ENCODE peak calls at places on chromosome 18, in six cellular contexts. B is epithelial cell of esophagus, X is NCI-H1105, W is hippocampal formation, Z is C1 segment of cervical spinal cord, P is NCI-H345. G is an unnamed sample.

GRCh38 chr18:34807106-34807796 is 97.2 kb downstream of the DTNA start:
- DNase-seq in Z (no peak), X (no peak), W (no peak), B (peak; percentile 37), P (no peak), G (no peak)

GRCh38 chr18:26386421-26386820 is 160.2 kb downstream of the TAF4B start:
- DNase-seq in Z (no peak), W (no peak), X (no peak), B (no peak), P (no peak), G (no peak)

GRCh38 chr18:32110005-32110404 is 18.3 kb downstream of the RNF138 start:
- DNase-seq in Z (no peak), P (no peak), X (no peak), B (no peak), W (no peak), G (no peak)

GRCh38 chr18:10015941-10016819 is 102.4 kb downstream of the VAPA start:
- DNase-seq in B (peak; percentile 75), Z (no peak), P (peak; percentile 4), W (no peak), X (no peak), G (no peak)

GRCh38 chr18:13551305-13551603 is 175.1 kb downstream of the FAM210A start:
- DNase-seq in P (no peak), X (no peak), W (no peak), B (no peak), Z (no peak), G (no peak)

GRCh38 chr18:23539298-23539697 is 36.0 kb downstream of the RMC1 start:
- DNase-seq in X (no peak), Z (no peak), B (no peak), W (no peak), P (no peak), G (no peak)

GRCh38 chr18:12121175-12122095 is 27.8 kb downstream of the ANKRD62 start:
- DNase-seq in W (no peak), P (no peak), X (no peak), Z (no peak), B (no peak), G (no peak)

GRCh38 chr18:27057459-27058302 is 127.4 kb downstream of the CHST9 start:
- DNase-seq in X (no peak), Z (peak; percentile 13), W (peak; percentile 67), B (no peak), P (peak; percentile 81), G (no peak)

GRCh38 chr18:34122724-34123334 is 101.9 kb downstream of the NOL4 start:
- DNase-seq in Z (no peak), W (peak; percentile 69), P (peak; percentile 76), B (peak; percentile 68), X (peak; percentile 48), G (peak; percentile 3)

GRCh38 chr18:1663879-1664705 is 759.4 kb downstream of the ADCYAP1 start:
- DNase-seq in W (no peak), P (peak; percentile 17), Z (no peak), X (no peak), B (peak; percentile 46), G (peak; percentile 10)

GRCh38 chr18:44680271-44681038 is at the start of gene SETBP1:
- DNase-seq in P (peak; percentile 76), W (peak; percentile 40), X (peak; percentile 61), Z (peak; percentile 51), B (peak; percentile 56), G (peak; percentile 71)